ENCODE peak calls at places on chromosomes 7 and 10, in four cellular contexts. N is HCT116, O is HepG2, U is K562. S is an unnamed sample.

GRCh38 chr10:73053275-73053674 is 43.4 kb downstream of the P4HA1 start:
- DNase-seq in N (no peak), O (no peak), U (no peak), S (no peak)

GRCh38 chr7:107560898-107561516 is 2.7 kb downstream of the COG5 start:
- DNase-seq in N (no peak), O (no peak), U (no peak), S (no peak)

GRCh38 chr10:120382360-120382759 is 74.7 kb upstream of the PLPP4 start:
- DNase-seq in N (no peak), O (no peak), U (no peak), S (no peak)

GRCh38 chr10:96642530-96642929 is 55.7 kb upstream of the TM9SF3 start:
- DNase-seq in N (no peak), O (no peak), U (no peak), S (no peak)

GRCh38 chr7:158116235-158116634 is 471.4 kb downstream of the PTPRN2 start:
- DNase-seq in N (no peak), O (no peak), U (no peak), S (no peak)

GRCh38 chr7:41696323-41696916 is 6.5 kb downstream of the INHBA start:
- DNase-seq in N (peak; percentile 39), O (peak; percentile 45), U (peak; percentile 67), S (no peak)

GRCh38 chr10:14566498-14566897 is 208.2 kb downstream of the FAM107B start:
- DNase-seq in N (no peak), O (no peak), U (no peak), S (no peak)

GRCh38 chr10:48577158-48577557 is 27.7 kb downstream of the ARHGAP22 start:
- DNase-seq in N (no peak), O (no peak), U (no peak), S (no peak)

GRCh38 chr10:121509776-121510175 is 88.5 kb downstream of the FGFR2 start:
- DNase-seq in N (no peak), O (no peak), U (no peak), S (no peak)

GRCh38 chr10:75243426-75243825 is 7.7 kb upstream of the COMTD1 start:
- DNase-seq in N (no peak), O (no peak), U (peak; percentile 62), S (no peak)

GRCh38 chr7:71633571-71634008 is 501.6 kb downstream of the GALNT17 start:
- DNase-seq in N (no peak), O (peak; percentile 48), U (no peak), S (no peak)

GRCh38 chr10:72186633-72187330 is 29.0 kb upstream of the ANAPC16 start:
- DNase-seq in N (no peak), O (no peak), U (no peak), S (no peak)

GRCh38 chr7:27689045-27689877 is 26.6 kb upstream of the HIBADH start:
- DNase-seq in N (no peak), O (peak; percentile 35), U (peak; percentile 30), S (no peak)

GRCh38 chr10:132997517-132998265 is 55.3 kb upstream of the CFAP46 start:
- DNase-seq in N (no peak), O (no peak), U (no peak), S (no peak)

GRCh38 chr10:1155791-1156615 is 99.8 kb downstream of the WDR37 start:
- DNase-seq in N (no peak), O (no peak), U (no peak), S (no peak)

GRCh38 chr7:46545790-46546189 is 624.7 kb upstream of the IGFBP3 start:
- DNase-seq in N (peak; percentile 58), O (peak; percentile 64), U (no peak), S (no peak)

GRCh38 chr7:157670490-157671357 is 333.9 kb downstream of the DNAJB6 start:
- DNase-seq in N (no peak), O (no peak), U (no peak), S (no peak)

GRCh38 chr7:8564296-8564695 is 130.9 kb downstream of the NXPH1 start:
- DNase-seq in N (no peak), O (no peak), U (no peak), S (no peak)
- TF ChIP-seq REST in N (no peak), O (no peak), U (no peak), S (no peak)

GRCh38 chr7:142562688-142563087 is 186.6 kb upstream of the PRSS1 start:
- DNase-seq in N (no peak), O (no peak), U (no peak), S (no peak)
- TF ChIP-seq SP1 in N (no peak), O (no peak), U (no peak), S (no peak)

GRCh38 chr7:111126987-111127386 is 36.1 kb downstream of the LRRN3 start:
- DNase-seq in N (no peak), O (no peak), U (peak; percentile 33), S (no peak)
- TF ChIP-seq REST in N (peak; percentile 14), O (no peak), U (peak; percentile 74), S (peak; percentile 31)

GRCh38 chr10:60282771-60283353 is 106.8 kb downstream of the ANK3 start:
- DNase-seq in N (no peak), O (peak; percentile 66), U (peak; percentile 58), S (no peak)

GRCh38 chr10:60281792-60282353 is 107.8 kb downstream of the ANK3 start:
- DNase-seq in N (no peak), O (no peak), U (peak; percentile 65), S (no peak)

GRCh38 chr10:60281331-60281730 is 108.3 kb downstream of the ANK3 start:
- DNase-seq in N (no peak), O (no peak), U (no peak), S (no peak)

GRCh38 chr10:60280475-60280874 is 109.2 kb downstream of the ANK3 start:
- DNase-seq in N (no peak), O (no peak), U (no peak), S (no peak)

GRCh38 chr10:60283397-60283796 is 106.3 kb downstream of the ANK3 start:
- DNase-seq in N (no peak), O (no peak), U (no peak), S (no peak)
- TF ChIP-seq SP1 in N (no peak), O (no peak), U (no peak), S (no peak)

S was measured in GM12878.